ENCODE peak calls at places on chromosomes 12 and 14, in eight cellular contexts. B is GM23338; A is NCI-H510A treated with DMSO at 0.1 percent for 48 hours; W is activated CD4-positive, alpha-beta T cell treated with anti-CD3 and anti-CD28 coated beads, Interleukin-2, amount 10 ng/mL, durations not matched to agents 7 days and 5 days; E is epithelial cell of esophagus; Y is stromal cell of bone marrow; L is AG08396; D is GM03348. J is an unnamed sample.
A peak's percentile ranks its signal among the peaks of the same experiment; 100 is the strongest.

GRCh38 chr12:76002598-76003262 is 28.8 kb downstream of the PHLDA1 start:
- DNase-seq in B (no peak), A (no peak), W (no peak), E (no peak), Y (no peak), L (no peak), D (no peak), J (no peak)

GRCh38 chr12:78330131-78330530 is 499.4 kb downstream of the NAV3 start:
- DNase-seq in B (no peak), A (no peak), W (no peak), E (no peak), Y (no peak), L (no peak), D (no peak), J (no peak)

GRCh38 chr12:48832321-48833060 is 14.2 kb downstream of the CACNB3 start:
- DNase-seq in B (no peak), A (no peak), W (no peak), E (no peak), Y (no peak), L (no peak), D (no peak), J (no peak)

GRCh38 chr12:68453278-68453677 is 121.1 kb upstream of the MDM1 start:
- DNase-seq in B (no peak), A (no peak), W (no peak), E (no peak), Y (no peak), L (no peak), D (no peak), J (no peak)

GRCh38 chr12:101777978-101778377 is 38.7 kb upstream of the SYCP3 start:
- DNase-seq in B (no peak), A (no peak), W (no peak), E (no peak), Y (no peak), L (no peak), D (no peak), J (no peak)

GRCh38 chr14:71711131-71711530 is 221.1 kb upstream of the RGS6 start:
- DNase-seq in B (no peak), A (no peak), W (peak; percentile 13), E (no peak), Y (no peak), L (no peak), D (no peak), J (no peak)

GRCh38 chr12:44287545-44287944 is 451.7 kb downstream of the TMEM117 start:
- DNase-seq in B (no peak), A (no peak), W (no peak), E (peak; percentile 55), Y (peak; percentile 28), L (no peak), D (peak; percentile 15), J (no peak)

GRCh38 chr12:39426636-39427245 is 16.2 kb downstream of the KIF21A start:
- DNase-seq in B (no peak), A (no peak), W (no peak), E (peak; percentile 99), Y (no peak), L (no peak), D (peak; percentile 5), J (no peak)

GRCh38 chr12:4962539-4963486 is 53.1 kb downstream of the KCNA1 start:
- DNase-seq in B (no peak), A (no peak), W (no peak), E (no peak), Y (no peak), L (no peak), D (no peak), J (no peak)

GRCh38 chr14:92341791-92342190 is 18.8 kb downstream of the SLC24A4 start:
- DNase-seq in B (no peak), A (no peak), W (no peak), E (no peak), Y (no peak), L (no peak), D (no peak), J (no peak)

GRCh38 chr14:52348796-52349195 is 34.7 kb downstream of the PTGER2 start:
- DNase-seq in B (no peak), A (no peak), W (no peak), E (peak; percentile 58), Y (no peak), L (no peak), D (peak; percentile 49), J (no peak)

GRCh38 chr12:25041006-25041741 is 92.3 kb upstream of the BCAT1 start:
- DNase-seq in B (no peak), A (no peak), W (no peak), E (peak; percentile 10), Y (no peak), L (no peak), D (no peak), J (no peak)

GRCh38 chr14:87628129-87628528 is 364.9 kb downstream of the GALC start:
- DNase-seq in B (peak; percentile 63), A (no peak), W (no peak), E (no peak), Y (peak; percentile 96), L (peak; percentile 63), D (no peak), J (no peak)

GRCh38 chr12:95996034-95996658 is at the start of gene HAL:
- DNase-seq in B (no peak), A (no peak), W (no peak), E (peak; percentile 40), Y (no peak), L (no peak), D (no peak), J (no peak)

GRCh38 chr12:65505321-65506121 is 227.0 kb downstream of the MSRB3 start:
- DNase-seq in B (peak; percentile 12), A (no peak), W (no peak), E (no peak), Y (no peak), L (no peak), D (no peak), J (no peak)

GRCh38 chr12:123543541-123543940 is 10.0 kb upstream of the RILPL1 start:
- DNase-seq in B (no peak), A (no peak), W (no peak), E (no peak), Y (no peak), L (no peak), D (no peak), J (no peak)

GRCh38 chr14:35331605-35332516 is 39.7 kb downstream of the PSMA6 start:
- DNase-seq in B (peak; percentile 22), A (peak; percentile 85), W (no peak), E (peak; percentile 98), Y (no peak), L (no peak), D (no peak), J (peak; percentile 45)

GRCh38 chr12:53498235-53498630 is 1.0 kb downstream of the MAP3K12 start:
- DNase-seq in B (no peak), A (no peak), W (no peak), E (no peak), Y (no peak), L (no peak), D (no peak), J (no peak)

GRCh38 chr14:68364823-68365222 is 428.0 kb downstream of the ZFP36L1 start:
- DNase-seq in B (peak; percentile 50), A (no peak), W (no peak), E (no peak), Y (no peak), L (no peak), D (no peak), J (no peak)

GRCh38 chr12:15627995-15628945 is 160.9 kb downstream of the EPS8 start:
- DNase-seq in B (no peak), A (no peak), W (no peak), E (no peak), Y (peak; percentile 41), L (no peak), D (peak; percentile 23), J (no peak)

GRCh38 chr14:22281322-22281977 is 307.6 kb downstream of the DAD1 start:
- DNase-seq in B (no peak), A (no peak), W (no peak), E (no peak), Y (no peak), L (no peak), D (no peak), J (no peak)

GRCh38 chr12:64781374-64782029 is 22.3 kb upstream of the GNS start:
- DNase-seq in B (peak; percentile 53), A (peak; percentile 73), W (no peak), E (no peak), Y (no peak), L (no peak), D (no peak), J (peak; percentile 57)

GRCh38 chr12:65690477-65690876 is 133.8 kb upstream of the HMGA2 start:
- DNase-seq in B (no peak), A (no peak), W (no peak), E (no peak), Y (no peak), L (no peak), D (no peak), J (no peak)

GRCh38 chr14:74465335-74465734 is 27.8 kb downstream of the NPC2 start:
- DNase-seq in B (no peak), A (no peak), W (no peak), E (no peak), Y (no peak), L (no peak), D (no peak), J (no peak)

GRCh38 chr12:5808956-5809355 is 136.1 kb downstream of the ANO2 start:
- DNase-seq in B (no peak), A (no peak), W (no peak), E (no peak), Y (peak; percentile 77), L (peak; percentile 88), D (peak; percentile 86), J (no peak)

GRCh38 chr14:72583316-72584272 is 310.3 kb downstream of the DPF3 start:
- DNase-seq in B (no peak), A (no peak), W (no peak), E (no peak), Y (no peak), L (no peak), D (no peak), J (no peak)

GRCh38 chr12:68040450-68041075 is 51.3 kb downstream of the IFNG-AS1 start:
- DNase-seq in B (peak; percentile 88), A (peak; percentile 92), W (peak; percentile 69), E (peak; percentile 83), Y (peak; percentile 71), L (peak; percentile 64), D (peak; percentile 85), J (peak; percentile 69)

J was measured in H7.